ENCODE peak calls at places on chromosomes 4 and X, in six cellular contexts. P is H9; E is astrocyte of the spinal cord; I is mesothelial cell of epicardium; J is CD4-positive, alpha-beta T cell; U is fibroblast of the aortic adventitia. O is an unnamed sample.

GRCh38 chrX:152907084-152907651 is 9.3 kb downstream of the ZNF185 start:
- DNase-seq in I (peak; percentile 50), J (no peak), E (peak; percentile 79), P (peak; percentile 85), U (no peak), O (no peak)

GRCh38 chr4:160026720-160027119 is 923.8 kb downstream of the RAPGEF2 start:
- DNase-seq in I (no peak), J (no peak), E (peak; percentile 55), P (peak; percentile 68), U (no peak), O (no peak)

GRCh38 chr4:39544580-39545315 is 17.5 kb upstream of the UGDH start:
- DNase-seq in J (no peak), U (no peak), E (peak; percentile 18), P (no peak), I (no peak), O (no peak)

GRCh38 chr4:123230061-123230460 is 166.5 kb upstream of the SPRY1 start:
- DNase-seq in E (no peak), J (no peak), P (no peak), U (peak; percentile 13), I (no peak), O (no peak)

GRCh38 chrX:23616361-23616760 is 50.9 kb upstream of the PRDX4 start:
- DNase-seq in U (peak; percentile 51), J (no peak), E (peak; percentile 18), P (no peak), I (no peak), O (no peak)

GRCh38 chr4:151417164-151417571 is 8.2 kb downstream of the FHIP1A start:
- DNase-seq in I (no peak), E (peak; percentile 15), J (no peak), P (no peak), U (peak; percentile 7), O (no peak)

GRCh38 chrX:4263005-4263404 is 549.6 kb upstream of the PRKX start:
- DNase-seq in J (no peak), U (no peak), E (no peak), P (no peak), I (no peak), O (no peak)

GRCh38 chr4:23009093-23009492 is 316.4 kb downstream of the GBA3 start:
- DNase-seq in I (no peak), P (no peak), U (no peak), E (no peak), J (no peak), O (no peak)

GRCh38 chr4:92100980-92101379 is 202.8 kb upstream of the GRID2 start:
- DNase-seq in J (no peak), I (no peak), E (no peak), P (no peak), U (no peak), O (no peak)

GRCh38 chr4:94897023-94897422 is 139.3 kb downstream of the BMPR1B start:
- DNase-seq in P (no peak), E (no peak), J (no peak), U (no peak), I (no peak), O (no peak)

GRCh38 chr4:62408467-62408866 is 1208.3 kb downstream of the ADGRL3 start:
- DNase-seq in U (no peak), J (no peak), I (no peak), P (no peak), E (no peak), O (no peak)

GRCh38 chr4:7323872-7324650 is 110.7 kb downstream of the PSAPL1 start:
- DNase-seq in J (no peak), I (no peak), E (no peak), U (no peak), P (no peak), O (no peak)

GRCh38 chr4:152515678-152516077 is 20.2 kb downstream of the FBXW7 start:
- DNase-seq in U (peak; percentile 71), J (no peak), E (peak; percentile 60), I (no peak), P (no peak), O (no peak)

GRCh38 chr4:72394264-72394663 is 174.8 kb downstream of the ADAMTS3 start:
- DNase-seq in P (no peak), E (no peak), U (no peak), I (no peak), J (no peak), O (no peak)

GRCh38 chr4:99264927-99265326 is 25.9 kb downstream of the ADH1A start:
- DNase-seq in J (no peak), U (no peak), P (no peak), E (no peak), I (no peak), O (no peak)

GRCh38 chr4:48173055-48173991 is 39.3 kb upstream of the TXK start:
- DNase-seq in I (no peak), J (no peak), U (peak; percentile 74), E (peak; percentile 88), P (peak; percentile 36), O (no peak)

GRCh38 chr4:77819409-77819835 is 254 bp upstream of the CNOT6L start:
- DNase-seq in J (no peak), I (peak; percentile 76), E (peak; percentile 19), P (peak; percentile 32), U (no peak), O (no peak)

GRCh38 chr4:182194115-182194834 is 48.9 kb upstream of the TENM3 start:
- DNase-seq in U (no peak), J (no peak), I (no peak), P (no peak), E (no peak), O (no peak)

GRCh38 chr4:174256277-174256713 is 27.2 kb downstream of the FBXO8 start:
- DNase-seq in U (peak; percentile 84), J (no peak), E (peak; percentile 54), P (no peak), I (no peak), O (no peak)

GRCh38 chr4:165542476-165542875 is 163.7 kb downstream of the CPE start:
- DNase-seq in E (no peak), J (no peak), P (no peak), U (no peak), I (no peak), O (no peak)

GRCh38 chr4:71687057-71687456 is 96.8 kb downstream of the GC start:
- DNase-seq in I (no peak), E (no peak), J (no peak), U (no peak), P (no peak), O (no peak)

GRCh38 chr4:113976937-113977855 is 2.3 kb downstream of the ARSJ start:
- DNase-seq in P (no peak), E (peak; percentile 51), U (peak; percentile 56), I (no peak), J (no peak), O (no peak)

GRCh38 chr4:3401436-3402171 is 40.2 kb upstream of the HGFAC start:
- DNase-seq in E (peak; percentile 57), J (no peak), I (no peak), U (no peak), P (no peak), O (no peak)

GRCh38 chrX:136754641-136755040 is 26.1 kb downstream of the ARHGEF6 start:
- DNase-seq in J (peak; percentile 14), I (no peak), U (no peak), P (no peak), E (peak; percentile 72), O (no peak)

GRCh38 chr4:120682981-120683380 is 239.5 kb downstream of the PRDM5 start:
- DNase-seq in P (no peak), U (peak; percentile 31), J (no peak), E (peak; percentile 22), I (no peak), O (no peak)

GRCh38 chrX:69615779-69616519 is at the start of gene EDA:
- DNase-seq in U (peak; percentile 28), P (peak; percentile 93), E (peak; percentile 62), I (peak; percentile 90), J (peak; percentile 44), O (peak; percentile 50)

GRCh38 chr4:82578935-82579334 is 17.1 kb upstream of the TMEM150C start:
- DNase-seq in J (no peak), P (no peak), I (no peak), U (no peak), E (no peak), O (no peak)
- TF ChIP-seq CTCF in J (no peak), P (peak; percentile 58), I (no peak), U (peak; percentile 34), E (peak; percentile 36), O (no peak)

DNA sequence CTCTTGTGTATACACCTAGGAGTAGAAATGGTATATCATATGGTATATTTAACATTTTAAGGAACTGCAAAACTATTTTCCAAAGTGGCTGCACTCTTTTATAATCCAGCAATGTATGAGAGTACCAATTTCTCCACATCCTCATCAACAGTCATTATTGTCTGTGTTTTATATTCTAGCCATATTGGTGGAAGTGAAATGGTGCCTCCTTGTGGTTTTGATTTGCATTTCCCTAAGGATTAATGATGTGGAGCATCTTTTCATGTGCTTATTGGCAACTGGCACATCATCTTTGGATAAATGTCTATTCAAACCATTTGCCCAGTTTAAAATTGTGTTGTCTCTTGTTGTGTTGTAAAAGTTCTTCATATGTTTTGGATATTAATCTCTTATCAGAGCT is 9.6 kb downstream of the BMP15 start:
- DNase-seq in P (no peak), U (peak; percentile 3), E (peak; percentile 10), I (no peak), J (no peak), O (no peak)
- TF ChIP-seq CTCF in P (peak; percentile 60), U (peak; percentile 22), E (peak; percentile 43), I (peak; percentile 50), J (no peak), O (no peak)

GRCh38 chrX:19532709-19533108 is 17.4 kb upstream of the MAP3K15 start:
- DNase-seq in U (no peak), J (no peak), P (no peak), E (no peak), I (no peak), O (no peak)

GRCh38 chrX:19539665-19540064 is 24.4 kb upstream of the MAP3K15 start:
- DNase-seq in P (no peak), J (no peak), E (no peak), U (no peak), I (no peak), O (no peak)

GRCh38 chrX:19540076-19540475 is 24.8 kb upstream of the MAP3K15 start:
- DNase-seq in P (no peak), U (no peak), E (no peak), I (no peak), J (no peak), O (no peak)

GRCh38 chrX:19541196-19541595 is 25.9 kb upstream of the MAP3K15 start:
- DNase-seq in J (no peak), I (no peak), E (no peak), P (no peak), U (no peak), O (no peak)

DNA sequence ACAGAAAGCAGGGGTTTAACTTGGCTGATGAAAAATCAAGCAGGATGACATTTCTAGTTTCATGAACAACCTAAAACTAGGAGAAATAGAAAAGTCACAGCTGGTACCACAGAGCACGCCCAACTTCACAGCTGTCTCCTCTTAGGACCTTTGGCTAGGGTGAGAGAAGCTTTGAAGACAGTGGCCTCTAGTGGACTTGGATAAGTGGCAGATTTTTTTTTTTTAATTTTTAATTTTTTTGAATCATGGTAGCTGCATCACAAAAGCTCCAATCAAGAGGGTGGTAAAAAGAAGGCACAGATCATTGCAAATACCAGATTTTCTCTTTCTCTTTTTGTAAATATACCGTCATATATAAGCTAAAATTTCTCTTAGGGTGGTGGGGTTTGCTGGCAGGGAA is 20.2 kb upstream of the MAP3K15 start:
- DNase-seq in P (no peak), J (no peak), I (no peak), E (peak; percentile 8), U (peak; percentile 37), O (no peak)
- TF ChIP-seq CTCF in P (peak; percentile 55), J (no peak), I (no peak), E (peak; percentile 34), U (peak; percentile 39), O (no peak)

GRCh38 chrX:46383006-46383405 is 162.2 kb downstream of the ZNF674 start:
- DNase-seq in I (no peak), E (no peak), P (no peak), U (no peak), J (no peak), O (no peak)
- TF ChIP-seq CTCF in I (no peak), E (no peak), P (no peak), U (no peak), J (no peak), O (no peak)